ENCODE peak calls at places on chromosomes 2 and 18, in four cellular contexts. P, E, G and R are unnamed samples.

GRCh38 chr2:45388541-45389100 is 222.4 kb downstream of the SRBD1 start:
- DNase-seq in E (no peak), G (no peak), P (no peak), R (no peak)

GRCh38 chr2:217756375-217757107 is 246.3 kb downstream of the TNS1 start:
- DNase-seq in E (peak; percentile 75), P (no peak), G (peak; percentile 93), R (peak; percentile 29)

GRCh38 chr2:80461505-80462197 is 157.1 kb upstream of the LRRTM1 start:
- DNase-seq in G (no peak), P (no peak), E (no peak), R (no peak)

GRCh38 chr2:97770450-97770849 is 57.1 kb downstream of the ZAP70 start:
- DNase-seq in E (no peak), P (no peak), G (no peak), R (no peak)

GRCh38 chr2:98743835-98744234 is 12.9 kb upstream of the MGAT4A start:
- DNase-seq in G (no peak), P (no peak), E (no peak), R (no peak)

GRCh38 chr2:117980381-117980780 is 33.5 kb downstream of the CCDC93 start:
- DNase-seq in E (no peak), P (no peak), G (no peak), R (no peak)

GRCh38 chr18:10660485-10660884 is 134.7 kb downstream of the NAPG start:
- DNase-seq in E (no peak), G (no peak), P (peak; percentile 24), R (no peak)

GRCh38 chr2:46002507-46002883 is 294.7 kb upstream of the EPAS1 start:
- DNase-seq in G (no peak), P (no peak), E (no peak), R (peak; percentile 88)

GRCh38 chr2:223889133-223889769 is 51.9 kb upstream of the AP1S3 start:
- DNase-seq in P (no peak), E (no peak), G (no peak), R (no peak)

GRCh38 chr2:120543899-120544298 is 191.8 kb upstream of the GLI2 start:
- DNase-seq in E (no peak), P (no peak), G (no peak), R (no peak)

GRCh38 chr2:206158563-206159345 is 490 bp downstream of the NDUFS1 start:
- DNase-seq in G (no peak), E (no peak), P (no peak), R (peak; percentile 41)

GRCh38 chr2:182038579-182038978 is 52.9 kb downstream of the PPP1R1C start:
- DNase-seq in G (no peak), E (no peak), P (no peak), R (no peak)

GRCh38 chr2:162731917-162732804 is 106.4 kb downstream of the KCNH7 start:
- DNase-seq in E (no peak), P (peak; percentile 57), G (no peak), R (no peak)

GRCh38 chr2:47041065-47041464 is 114.0 kb downstream of the STPG4 start:
- DNase-seq in P (no peak), E (no peak), G (peak; percentile 71), R (no peak)

GRCh38 chr2:42895134-42895795 is 102.9 kb upstream of the HAAO start:
- DNase-seq in E (no peak), G (no peak), P (no peak), R (no peak)

GRCh38 chr2:84643991-84644390 is 127.7 kb downstream of the DNAH6 start:
- DNase-seq in P (no peak), G (no peak), E (no peak), R (no peak)

GRCh38 chr18:74645717-74646116 is 48.0 kb downstream of the ZNF407 start:
- DNase-seq in P (no peak), G (no peak), E (no peak), R (no peak)

DNA sequence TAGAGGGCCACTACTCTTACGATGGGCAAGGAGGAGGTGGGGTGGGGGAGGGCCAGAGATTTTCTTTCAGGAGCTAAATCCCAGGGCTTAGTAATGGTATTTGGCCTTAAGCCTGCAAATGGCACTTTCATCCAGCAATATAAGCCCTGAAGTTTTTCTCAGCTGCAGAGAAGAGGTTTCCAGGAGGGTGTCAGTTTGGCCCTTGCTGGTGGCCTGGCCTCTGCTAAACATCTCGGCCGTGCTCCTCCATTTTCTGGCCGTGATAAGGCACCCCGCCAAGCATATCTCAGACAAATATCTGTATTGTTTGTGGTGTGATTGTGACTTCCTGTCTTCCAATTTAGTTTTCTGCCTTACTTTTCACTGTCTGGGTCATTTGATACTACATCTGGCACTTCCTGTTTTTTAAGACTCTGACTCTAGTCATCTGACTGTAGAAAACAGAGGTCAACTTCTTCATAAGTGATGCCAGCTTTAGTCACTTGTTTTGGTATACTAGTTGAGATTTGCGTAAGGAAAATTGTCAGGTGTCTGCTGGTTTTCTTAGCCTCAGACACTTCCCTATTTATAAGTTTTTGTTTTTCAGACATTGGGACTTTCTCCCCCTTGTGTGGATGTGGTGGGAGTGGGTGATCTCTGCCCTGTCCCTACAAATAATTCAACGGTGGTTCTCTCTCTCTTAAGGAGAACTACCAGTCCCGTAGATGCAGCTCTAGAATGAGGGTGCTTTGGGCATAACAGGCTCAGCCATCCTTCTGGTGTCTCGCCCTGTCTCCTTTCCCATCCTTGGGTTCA is 120.8 kb upstream of the CXCR4 start:
- DNase-seq in P (peak; percentile 78), E (no peak), G (no peak), R (no peak)
- TF ChIP-seq POLR2AphosphoS5 in P (no peak), E (no peak), G (no peak), R (no peak)

GRCh38 chr2:17749753-17750438 is 3.7 kb downstream of the SMC6 start:
- DNase-seq in G (no peak), P (no peak), E (no peak), R (no peak)
- H3K4me3 ChIP-seq in G (no peak overlapping the region), P (peak overlapping the region; percentile 64), E (no peak overlapping the region), R (no peak overlapping the region)

GRCh38 chr2:156659694-156660093 is 223.5 kb downstream of the GPD2 start:
- DNase-seq in E (no peak), P (no peak), G (no peak), R (no peak)
- TF ChIP-seq MXI1 in E (no peak), P (no peak), G (no peak), R (no peak)

GRCh38 chr2:64831134-64831976 is 157.8 kb upstream of the SLC1A4 start:
- DNase-seq in E (peak; percentile 90), P (peak; percentile 71), G (peak; percentile 70), R (peak; percentile 88)
- TF ChIP-seq POLR2AphosphoS5 in E (peak; percentile 19), P (no peak), G (peak; percentile 45), R (no peak)

GRCh38 chr2:15938803-15939555 is 1.4 kb upstream of the MYCN start:
- DNase-seq in G (no peak), P (no peak), E (no peak), R (no peak)
- H3K4me3 ChIP-seq in G (peak overlapping the region; percentile 53), P (no peak overlapping the region), E (no peak overlapping the region), R (no peak overlapping the region)

GRCh38 chr2:100731535-100731981 is 88.4 kb upstream of the NPAS2 start:
- DNase-seq in E (no peak), G (no peak), P (no peak), R (no peak)

GRCh38 chr2:100726866-100727265 is 93.1 kb upstream of the NPAS2 start:
- DNase-seq in G (no peak), E (no peak), P (no peak), R (no peak)

GRCh38 chr2:100736121-100736915 is 83.6 kb upstream of the NPAS2 start:
- DNase-seq in E (no peak), G (no peak), P (no peak), R (no peak)

GRCh38 chr2:100733344-100734187 is 86.4 kb upstream of the NPAS2 start:
- DNase-seq in E (no peak), G (no peak), P (no peak), R (peak; percentile 37)

DNA sequence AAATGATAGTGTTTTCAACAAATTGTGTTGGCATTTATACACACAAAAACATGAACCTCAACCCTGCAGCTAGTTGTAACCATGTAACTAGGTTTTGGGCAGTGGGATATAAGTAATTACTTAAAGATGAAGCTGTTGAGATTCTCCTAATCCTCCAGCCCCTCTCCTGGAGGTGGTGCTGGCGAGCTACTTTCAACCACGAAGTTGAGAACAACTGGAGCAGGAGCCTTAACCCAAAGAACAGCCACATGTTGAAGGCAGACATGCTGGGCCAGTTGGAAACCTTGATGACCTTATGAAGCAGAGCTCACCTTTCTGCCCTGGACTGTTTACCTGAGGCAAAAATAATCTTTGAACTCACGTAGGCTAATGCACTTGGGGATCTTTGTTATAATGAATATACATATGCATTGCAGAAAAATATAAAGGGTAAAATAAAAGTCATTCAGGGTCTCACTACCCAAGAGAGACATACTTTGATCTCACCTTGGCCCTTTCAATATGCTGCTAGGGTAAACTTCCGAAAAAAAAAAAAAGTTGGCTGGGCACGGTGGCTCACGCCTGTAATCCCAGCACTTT is 89.6 kb upstream of the NPAS2 start:
- DNase-seq in G (peak; percentile 21), P (no peak), E (peak; percentile 13), R (peak; percentile 82)
- TF ChIP-seq MXI1 in G (no peak), P (no peak), E (no peak), R (no peak)

GRCh38 chr2:199932312-199932855 is 21.3 kb downstream of the C2orf69 start:
- DNase-seq in P (no peak), G (no peak), E (no peak), R (no peak)
- TF ChIP-seq POLR2AphosphoS5 in P (no peak), G (no peak), E (no peak), R (no peak)

GRCh38 chr2:36456227-36456788 is 100.7 kb downstream of the CRIM1 start:
- DNase-seq in E (no peak), G (peak; percentile 14), P (no peak), R (no peak)
- H3K4me3 ChIP-seq in E (no peak overlapping the region), G (no peak overlapping the region), P (no peak overlapping the region), R (no peak overlapping the region)